ENCODE peak calls at places on chromosomes 16 and 17, in six cellular contexts. C, Q, M, Y, A and B are unnamed samples.
A peak's percentile ranks its signal among the peaks of the same experiment; 100 is the strongest.

GRCh38 chr16:86953631-86954465 is 363.3 kb downstream of the C16orf95 start:
- DNase-seq in C (no peak), Q (no peak), M (no peak), Y (no peak), A (no peak), B (no peak)

GRCh38 chr16:4261557-4262172 is 11.2 kb downstream of the TFAP4 start:
- DNase-seq in C (no peak), Q (no peak), M (peak; percentile 51), Y (no peak), A (peak; percentile 25), B (no peak)

GRCh38 chr16:4415538-4416199 is 727 bp downstream of the CORO7 start:
- DNase-seq in C (no peak), Q (no peak), M (no peak), Y (no peak), A (peak; percentile 60), B (peak; percentile 23)

GRCh38 chr17:48322060-48322459 is 108.0 kb downstream of the SKAP1 start:
- DNase-seq in C (no peak), Q (no peak), M (no peak), Y (no peak), A (no peak), B (no peak)

GRCh38 chr17:64920419-64921172 is 1.3 kb upstream of the LRRC37A3 start:
- DNase-seq in C (no peak), Q (no peak), M (no peak), Y (no peak), A (no peak), B (no peak)

GRCh38 chr17:4531988-4532736 is 23.0 kb downstream of the MYBBP1A start:
- DNase-seq in C (no peak), Q (no peak), M (no peak), Y (no peak), A (no peak), B (no peak)

GRCh38 chr16:86095131-86095752 is 196.3 kb downstream of the IRF8 start:
- DNase-seq in C (no peak), Q (no peak), M (no peak), Y (no peak), A (no peak), B (no peak)

GRCh38 chr16:85613609-85614337 is 651 bp downstream of the GSE1 start:
- DNase-seq in C (no peak), Q (no peak), M (no peak), Y (no peak), A (no peak), B (no peak)

GRCh38 chr17:40443196-40443987 is at the start of gene IGFBP4:
- DNase-seq in C (no peak), Q (no peak), M (peak; percentile 72), Y (peak; percentile 44), A (peak; percentile 57), B (peak; percentile 59)

GRCh38 chr16:88667496-88667895 is 4.6 kb upstream of the MVD start:
- DNase-seq in C (no peak), Q (no peak), M (no peak), Y (no peak), A (no peak), B (no peak)

GRCh38 chr16:64948056-64948455 is 173.8 kb downstream of the CDH11 start:
- DNase-seq in C (no peak), Q (no peak), M (no peak), Y (no peak), A (no peak), B (no peak)

GRCh38 chr17:81422776-81423697 is 27.8 kb downstream of the BAHCC1 start:
- DNase-seq in C (no peak), Q (no peak), M (no peak), Y (no peak), A (no peak), B (no peak)

GRCh38 chr16:85554114-85554790 is 58.9 kb upstream of the GSE1 start:
- DNase-seq in C (no peak), Q (peak; percentile 39), M (peak; percentile 54), Y (peak; percentile 59), A (peak; percentile 47), B (peak; percentile 92)

GRCh38 chr16:28820016-28820415 is 2.8 kb upstream of the ATXN2L start:
- DNase-seq in C (no peak), Q (no peak), M (no peak), Y (no peak), A (no peak), B (no peak)

GRCh38 chr17:73342057-73342522 is 30.3 kb upstream of the CDC42EP4 start:
- DNase-seq in C (no peak), Q (no peak), M (peak; percentile 78), Y (no peak), A (no peak), B (no peak)

GRCh38 chr17:77453613-77454559 is 313.1 kb downstream of the SEC14L1 start:
- DNase-seq in C (no peak), Q (no peak), M (no peak), Y (no peak), A (no peak), B (no peak)

GRCh38 chr16:10126686-10127085 is 55.5 kb downstream of the GRIN2A start:
- DNase-seq in C (no peak), Q (no peak), M (no peak), Y (no peak), A (no peak), B (peak; percentile 77)

GRCh38 chr16:12721841-12722467 is 81.7 kb downstream of the CPPED1 start:
- DNase-seq in C (no peak), Q (no peak), M (no peak), Y (no peak), A (no peak), B (peak; percentile 92)

GRCh38 chr17:44221862-44222111 is 2.3 kb upstream of the UBTF start:
- DNase-seq in C (no peak), Q (no peak), M (peak; percentile 54), Y (no peak), A (no peak), B (peak; percentile 55)

GRCh38 chr16:13672196-13672595 is 247.8 kb upstream of the ERCC4 start:
- DNase-seq in C (no peak), Q (no peak), M (no peak), Y (no peak), A (no peak), B (no peak)

GRCh38 chr16:69561901-69562300 is 3.9 kb upstream of the NFAT5 start:
- DNase-seq in C (no peak), Q (no peak), M (no peak), Y (no peak), A (no peak), B (no peak)